ENCODE peak calls at places on chromosome 9, in seven cellular contexts. One of them, this sample, is unnamed.

GRCh38 chr9:116456490-116457088 is 230.5 kb upstream of the TRIM32 start:
- DNase-seq in SJCRH30: no peak
- DNase-seq in activated CD4-positive, alpha-beta T cell treated with anti-CD3 and anti-CD28 coated beads, Interleukin-2, amount 50 U/mL, for 24 hours: no peak
- DNase-seq in astrocyte of the cerebellum: no peak
- DNase-seq in T-helper 2 cell: no peak
- DNase-seq in adrenal gland: no peak
- DNase-seq in amniotic stem cell: no peak
- DNase-seq in this sample: no peak

GRCh38 chr9:93820667-93821306 is 134.4 kb downstream of the BARX1 start:
- DNase-seq in amniotic stem cell: no peak
- DNase-seq in activated CD4-positive, alpha-beta T cell treated with anti-CD3 and anti-CD28 coated beads, Interleukin-2, amount 50 U/mL, for 24 hours: no peak
- DNase-seq in T-helper 2 cell: no peak
- DNase-seq in adrenal gland: no peak
- DNase-seq in astrocyte of the cerebellum: no peak
- DNase-seq in SJCRH30: peak
- DNase-seq in this sample: no peak

GRCh38 chr9:109557481-109557880 is 59.4 kb upstream of the PTPN3 start:
- DNase-seq in activated CD4-positive, alpha-beta T cell treated with anti-CD3 and anti-CD28 coated beads, Interleukin-2, amount 50 U/mL, for 24 hours: no peak
- DNase-seq in SJCRH30: no peak
- DNase-seq in astrocyte of the cerebellum: no peak
- DNase-seq in adrenal gland: no peak
- DNase-seq in amniotic stem cell: no peak
- DNase-seq in T-helper 2 cell: no peak
- DNase-seq in this sample: peak

GRCh38 chr9:99962685-99963261 is 56.3 kb downstream of the STX17 start:
- DNase-seq in amniotic stem cell: no peak
- DNase-seq in activated CD4-positive, alpha-beta T cell treated with anti-CD3 and anti-CD28 coated beads, Interleukin-2, amount 50 U/mL, for 24 hours: no peak
- DNase-seq in astrocyte of the cerebellum: no peak
- DNase-seq in SJCRH30: no peak
- DNase-seq in adrenal gland: no peak
- DNase-seq in T-helper 2 cell: no peak
- DNase-seq in this sample: peak

GRCh38 chr9:87498046-87498815 is 564 bp downstream of the DAPK1 start:
- DNase-seq in T-helper 2 cell: no peak
- DNase-seq in astrocyte of the cerebellum: no peak
- DNase-seq in activated CD4-positive, alpha-beta T cell treated with anti-CD3 and anti-CD28 coated beads, Interleukin-2, amount 50 U/mL, for 24 hours: no peak
- DNase-seq in SJCRH30: peak
- DNase-seq in amniotic stem cell: no peak
- DNase-seq in adrenal gland: no peak
- DNase-seq in this sample: peak

GRCh38 chr9:86792136-86792535 is 155.2 kb downstream of the GAS1 start:
- DNase-seq in adrenal gland: no peak
- DNase-seq in activated CD4-positive, alpha-beta T cell treated with anti-CD3 and anti-CD28 coated beads, Interleukin-2, amount 50 U/mL, for 24 hours: no peak
- DNase-seq in T-helper 2 cell: no peak
- DNase-seq in astrocyte of the cerebellum: no peak
- DNase-seq in SJCRH30: no peak
- DNase-seq in amniotic stem cell: no peak
- DNase-seq in this sample: peak

GRCh38 chr9:121823451-121824169 is 172.2 kb downstream of the DAB2IP start:
- DNase-seq in adrenal gland: no peak
- DNase-seq in T-helper 2 cell: no peak
- DNase-seq in activated CD4-positive, alpha-beta T cell treated with anti-CD3 and anti-CD28 coated beads, Interleukin-2, amount 50 U/mL, for 24 hours: no peak
- DNase-seq in SJCRH30: no peak
- DNase-seq in amniotic stem cell: no peak
- DNase-seq in astrocyte of the cerebellum: no peak
- DNase-seq in this sample: no peak

GRCh38 chr9:136107155-136107952 is 11.3 kb downstream of the TMEM250 start:
- DNase-seq in astrocyte of the cerebellum: no peak
- DNase-seq in SJCRH30: no peak
- DNase-seq in activated CD4-positive, alpha-beta T cell treated with anti-CD3 and anti-CD28 coated beads, Interleukin-2, amount 50 U/mL, for 24 hours: no peak
- DNase-seq in adrenal gland: no peak
- DNase-seq in amniotic stem cell: no peak
- DNase-seq in T-helper 2 cell: peak
- DNase-seq in this sample: no peak

GRCh38 chr9:76987594-76988200 is 31.8 kb upstream of the FOXB2 start:
- DNase-seq in astrocyte of the cerebellum: no peak
- DNase-seq in activated CD4-positive, alpha-beta T cell treated with anti-CD3 and anti-CD28 coated beads, Interleukin-2, amount 50 U/mL, for 24 hours: no peak
- DNase-seq in T-helper 2 cell: no peak
- DNase-seq in SJCRH30: peak
- DNase-seq in amniotic stem cell: peak
- DNase-seq in adrenal gland: peak
- DNase-seq in this sample: peak

GRCh38 chr9:18037981-18038380 is 436.0 kb upstream of the ADAMTSL1 start:
- DNase-seq in astrocyte of the cerebellum: no peak
- DNase-seq in activated CD4-positive, alpha-beta T cell treated with anti-CD3 and anti-CD28 coated beads, Interleukin-2, amount 50 U/mL, for 24 hours: no peak
- DNase-seq in SJCRH30: no peak
- DNase-seq in T-helper 2 cell: no peak
- DNase-seq in amniotic stem cell: no peak
- DNase-seq in adrenal gland: no peak
- DNase-seq in this sample: no peak

GRCh38 chr9:117253256-117253655 is 161.6 kb downstream of the ASTN2 start:
- DNase-seq in amniotic stem cell: no peak
- DNase-seq in activated CD4-positive, alpha-beta T cell treated with anti-CD3 and anti-CD28 coated beads, Interleukin-2, amount 50 U/mL, for 24 hours: no peak
- DNase-seq in astrocyte of the cerebellum: no peak
- DNase-seq in T-helper 2 cell: no peak
- DNase-seq in adrenal gland: no peak
- DNase-seq in SJCRH30: no peak
- DNase-seq in this sample: no peak

GRCh38 chr9:121095057-121095456 is 20.3 kb downstream of the CNTRL start:
- DNase-seq in T-helper 2 cell: no peak
- DNase-seq in activated CD4-positive, alpha-beta T cell treated with anti-CD3 and anti-CD28 coated beads, Interleukin-2, amount 50 U/mL, for 24 hours: no peak
- DNase-seq in astrocyte of the cerebellum: no peak
- DNase-seq in SJCRH30: no peak
- DNase-seq in adrenal gland: no peak
- DNase-seq in amniotic stem cell: no peak
- DNase-seq in this sample: no peak

GRCh38 chr9:4814913-4815312 is 22.2 kb downstream of the RCL1 start:
- DNase-seq in astrocyte of the cerebellum: no peak
- DNase-seq in T-helper 2 cell: no peak
- DNase-seq in activated CD4-positive, alpha-beta T cell treated with anti-CD3 and anti-CD28 coated beads, Interleukin-2, amount 50 U/mL, for 24 hours: no peak
- DNase-seq in adrenal gland: no peak
- DNase-seq in amniotic stem cell: no peak
- DNase-seq in SJCRH30: no peak
- DNase-seq in this sample: no peak

GRCh38 chr9:121895836-121896544 is 197.1 kb downstream of the TTLL11 start:
- DNase-seq in activated CD4-positive, alpha-beta T cell treated with anti-CD3 and anti-CD28 coated beads, Interleukin-2, amount 50 U/mL, for 24 hours: no peak
- DNase-seq in T-helper 2 cell: no peak
- DNase-seq in SJCRH30: peak
- DNase-seq in amniotic stem cell: no peak
- DNase-seq in astrocyte of the cerebellum: no peak
- DNase-seq in adrenal gland: peak
- DNase-seq in this sample: no peak

GRCh38 chr9:134442486-134443168 is 116.4 kb downstream of the RXRA start:
- DNase-seq in activated CD4-positive, alpha-beta T cell treated with anti-CD3 and anti-CD28 coated beads, Interleukin-2, amount 50 U/mL, for 24 hours: no peak
- DNase-seq in adrenal gland: no peak
- DNase-seq in T-helper 2 cell: no peak
- DNase-seq in astrocyte of the cerebellum: no peak
- DNase-seq in SJCRH30: peak
- DNase-seq in amniotic stem cell: no peak
- DNase-seq in this sample: no peak

GRCh38 chr9:3732077-3733038 is 206.6 kb upstream of the RFX3 start:
- DNase-seq in astrocyte of the cerebellum: peak
- DNase-seq in amniotic stem cell: peak
- DNase-seq in SJCRH30: peak
- DNase-seq in adrenal gland: peak
- DNase-seq in activated CD4-positive, alpha-beta T cell treated with anti-CD3 and anti-CD28 coated beads, Interleukin-2, amount 50 U/mL, for 24 hours: peak
- DNase-seq in T-helper 2 cell: peak
- DNase-seq in this sample: peak

GRCh38 chr9:21392270-21392669 is 7.1 kb upstream of the IFNA2 start:
- DNase-seq in amniotic stem cell: no peak
- DNase-seq in T-helper 2 cell: no peak
- DNase-seq in astrocyte of the cerebellum: no peak
- DNase-seq in SJCRH30: peak
- DNase-seq in adrenal gland: no peak
- DNase-seq in activated CD4-positive, alpha-beta T cell treated with anti-CD3 and anti-CD28 coated beads, Interleukin-2, amount 50 U/mL, for 24 hours: no peak
- DNase-seq in this sample: peak

GRCh38 chr9:94692601-94693000 is 33.9 kb upstream of the AOPEP start:
- DNase-seq in activated CD4-positive, alpha-beta T cell treated with anti-CD3 and anti-CD28 coated beads, Interleukin-2, amount 50 U/mL, for 24 hours: no peak
- DNase-seq in T-helper 2 cell: no peak
- DNase-seq in adrenal gland: no peak
- DNase-seq in amniotic stem cell: no peak
- DNase-seq in SJCRH30: peak
- DNase-seq in astrocyte of the cerebellum: no peak
- DNase-seq in this sample: no peak

GRCh38 chr9:21761309-21761901 is 41.0 kb upstream of the MTAP start:
- DNase-seq in T-helper 2 cell: no peak
- DNase-seq in SJCRH30: no peak
- DNase-seq in adrenal gland: no peak
- DNase-seq in amniotic stem cell: no peak
- DNase-seq in activated CD4-positive, alpha-beta T cell treated with anti-CD3 and anti-CD28 coated beads, Interleukin-2, amount 50 U/mL, for 24 hours: peak
- DNase-seq in astrocyte of the cerebellum: peak
- DNase-seq in this sample: no peak

GRCh38 chr9:99055384-99055783 is 49.5 kb upstream of the TGFBR1 start:
- DNase-seq in astrocyte of the cerebellum: peak
- DNase-seq in T-helper 2 cell: no peak
- DNase-seq in amniotic stem cell: no peak
- DNase-seq in SJCRH30: no peak
- DNase-seq in adrenal gland: peak
- DNase-seq in activated CD4-positive, alpha-beta T cell treated with anti-CD3 and anti-CD28 coated beads, Interleukin-2, amount 50 U/mL, for 24 hours: no peak
- DNase-seq in this sample: peak

GRCh38 chr9:114911167-114911821 is 19.1 kb downstream of the TNFSF8 start:
- DNase-seq in activated CD4-positive, alpha-beta T cell treated with anti-CD3 and anti-CD28 coated beads, Interleukin-2, amount 50 U/mL, for 24 hours: no peak
- DNase-seq in amniotic stem cell: no peak
- DNase-seq in SJCRH30: peak
- DNase-seq in adrenal gland: peak
- DNase-seq in astrocyte of the cerebellum: no peak
- DNase-seq in T-helper 2 cell: no peak
- DNase-seq in this sample: peak

GRCh38 chr9:127033784-127034183 is 88.7 kb downstream of the ANGPTL2 start:
- DNase-seq in SJCRH30: peak
- DNase-seq in astrocyte of the cerebellum: peak
- DNase-seq in amniotic stem cell: no peak
- DNase-seq in T-helper 2 cell: no peak
- DNase-seq in adrenal gland: no peak
- DNase-seq in activated CD4-positive, alpha-beta T cell treated with anti-CD3 and anti-CD28 coated beads, Interleukin-2, amount 50 U/mL, for 24 hours: no peak
- DNase-seq in this sample: no peak

GRCh38 chr9:70420267-70421019 is 6.0 kb upstream of the KLF9 start:
- DNase-seq in adrenal gland: peak
- DNase-seq in SJCRH30: peak
- DNase-seq in amniotic stem cell: no peak
- DNase-seq in T-helper 2 cell: no peak
- DNase-seq in activated CD4-positive, alpha-beta T cell treated with anti-CD3 and anti-CD28 coated beads, Interleukin-2, amount 50 U/mL, for 24 hours: peak
- DNase-seq in astrocyte of the cerebellum: peak
- DNase-seq in this sample: peak

GRCh38 chr9:1125741-1126140 is 75.6 kb downstream of the DMRT2 start:
- DNase-seq in adrenal gland: no peak
- DNase-seq in SJCRH30: peak
- DNase-seq in activated CD4-positive, alpha-beta T cell treated with anti-CD3 and anti-CD28 coated beads, Interleukin-2, amount 50 U/mL, for 24 hours: no peak
- DNase-seq in amniotic stem cell: no peak
- DNase-seq in astrocyte of the cerebellum: no peak
- DNase-seq in T-helper 2 cell: no peak
- DNase-seq in this sample: peak

GRCh38 chr9:89513836-89514235 is 15.9 kb upstream of the SEMA4D start:
- DNase-seq in amniotic stem cell: no peak
- DNase-seq in T-helper 2 cell: no peak
- DNase-seq in adrenal gland: no peak
- DNase-seq in astrocyte of the cerebellum: no peak
- DNase-seq in SJCRH30: no peak
- DNase-seq in activated CD4-positive, alpha-beta T cell treated with anti-CD3 and anti-CD28 coated beads, Interleukin-2, amount 50 U/mL, for 24 hours: no peak
- DNase-seq in this sample: no peak

GRCh38 chr9:117825609-117826347 is 121.6 kb downstream of the TLR4 start:
- DNase-seq in amniotic stem cell: no peak
- DNase-seq in SJCRH30: no peak
- DNase-seq in astrocyte of the cerebellum: no peak
- DNase-seq in adrenal gland: peak
- DNase-seq in activated CD4-positive, alpha-beta T cell treated with anti-CD3 and anti-CD28 coated beads, Interleukin-2, amount 50 U/mL, for 24 hours: peak
- DNase-seq in T-helper 2 cell: peak
- DNase-seq in this sample: no peak

GRCh38 chr9:86304236-86304730 is 21.9 kb upstream of the ISCA1 start:
- DNase-seq in activated CD4-positive, alpha-beta T cell treated with anti-CD3 and anti-CD28 coated beads, Interleukin-2, amount 50 U/mL, for 24 hours: no peak
- DNase-seq in T-helper 2 cell: no peak
- DNase-seq in amniotic stem cell: no peak
- DNase-seq in adrenal gland: peak
- DNase-seq in SJCRH30: no peak
- DNase-seq in astrocyte of the cerebellum: no peak
- DNase-seq in this sample: no peak